ENCODE peak calls at places on chromosomes 7 and 10, in nine cellular contexts. J is PC-3, T is SK-N-SH, S is GM23248, U is neural progenitor cell, M is HCT116, O is MM.1S, N is GM23338, L is hepatocyte. R is an unnamed sample. For H3K4me1, the result is how much of the 10 kb centered on the place peaks cover.

GRCh38 chr10:31947144-31947926 is 18.7 kb upstream of the ARHGAP12 start:
- DNase-seq in L (peak), T (peak), N (no peak), M (peak), U (no peak), S (peak), O (no peak), J (peak), R (peak)

GRCh38 chr7:11835260-11835659 is 3.3 kb upstream of the THSD7A start:
- DNase-seq in N (peak), O (no peak), S (peak), T (peak), L (no peak), U (no peak), M (no peak), J (peak), R (no peak)

GRCh38 chr10:63115732-63116383 is 17.3 kb upstream of the NRBF2 start:
- DNase-seq in O (no peak), T (no peak), L (peak), U (peak), M (no peak), S (peak), N (no peak), J (peak), R (no peak)

GRCh38 chr7:141198191-141198958 is 124.5 kb downstream of the TMEM178B start:
- DNase-seq in S (no peak), M (no peak), T (peak), U (no peak), J (peak), L (no peak), O (no peak), N (no peak), R (no peak)

GRCh38 chr7:143901360-143901709 is 641 bp downstream of the TCAF1 start:
- DNase-seq in T (no peak), O (no peak), M (no peak), N (no peak), S (peak), U (no peak), L (peak), J (no peak), R (no peak)

GRCh38 chr7:54292171-54292925 is 249.8 kb upstream of the VSTM2A start:
- DNase-seq in S (no peak), N (peak), U (peak), T (no peak), O (no peak), M (no peak), J (no peak), L (no peak), R (no peak)

GRCh38 chr7:156823441-156823840 is 69.5 kb downstream of the LMBR1 start:
- DNase-seq in N (no peak), O (no peak), L (no peak), M (no peak), U (no peak), J (peak), T (no peak), S (peak), R (no peak)

GRCh38 chr10:95833038-95833673 is 74.6 kb upstream of the CC2D2B start:
- DNase-seq in N (no peak), T (no peak), L (no peak), M (no peak), S (no peak), J (no peak), O (no peak), U (no peak), R (no peak)

GRCh38 chr10:133336131-133337078 is at the start of gene CALY:
- DNase-seq in M (no peak), O (no peak), N (peak), U (peak), T (peak), J (no peak), L (no peak), S (peak), R (no peak)

GRCh38 chr10:12699756-12700556 is 301.6 kb downstream of the CCDC3 start:
- DNase-seq in O (no peak), U (no peak), T (no peak), S (peak), M (no peak), N (no peak), L (no peak), J (no peak), R (no peak)

GRCh38 chr10:90751107-90751997 is 106.5 kb downstream of the HTR7 start:
- DNase-seq in U (peak), O (peak), M (peak), T (peak), J (peak), L (peak), S (peak), N (peak), R (peak)

GRCh38 chr10:44752451-44753441 is 158.4 kb upstream of the TMEM72 start:
- DNase-seq in N (no peak), U (no peak), L (no peak), S (peak), M (no peak), O (no peak), J (peak), T (no peak), R (no peak)

GRCh38 chr10:102599565-102600327 is 44.5 kb upstream of the TRIM8 start:
- DNase-seq in J (no peak), U (no peak), N (no peak), O (no peak), L (peak), T (no peak), S (no peak), M (no peak), R (no peak)
- TF ChIP-seq EZH2phosphoT487 in J (no peak), U (no peak), N (no peak), O (no peak), L (no peak), T (no peak), S (no peak), M (no peak), R (no peak)

DNA sequence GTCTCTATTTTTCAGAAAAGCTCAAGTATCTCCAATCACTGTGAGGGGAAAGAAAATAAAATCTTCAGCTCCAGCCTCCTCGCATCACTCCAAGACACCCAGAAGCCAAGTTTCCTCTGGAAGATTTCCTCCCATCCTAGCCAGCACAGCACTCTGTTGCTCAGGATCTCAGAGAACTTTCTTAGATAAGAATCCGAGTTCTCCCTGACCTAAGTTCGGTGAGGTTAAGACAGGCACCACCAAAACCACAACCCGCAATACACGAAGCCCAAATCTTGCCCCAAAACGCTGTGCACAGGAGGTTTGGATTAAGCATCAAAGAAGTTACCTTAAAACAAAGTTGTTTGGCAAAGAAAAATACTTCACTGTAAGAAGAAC is 4.2 kb downstream of the FAM53B start:
- DNase-seq in L (peak), N (peak), M (no peak), J (no peak), S (no peak), O (no peak), U (no peak), T (no peak), R (no peak)
- H3K27ac ChIP-seq in L (peak), N (no peak), M (no peak), J (peak), S (peak), O (no peak), U (peak), T (no peak), R (peak)

DNA sequence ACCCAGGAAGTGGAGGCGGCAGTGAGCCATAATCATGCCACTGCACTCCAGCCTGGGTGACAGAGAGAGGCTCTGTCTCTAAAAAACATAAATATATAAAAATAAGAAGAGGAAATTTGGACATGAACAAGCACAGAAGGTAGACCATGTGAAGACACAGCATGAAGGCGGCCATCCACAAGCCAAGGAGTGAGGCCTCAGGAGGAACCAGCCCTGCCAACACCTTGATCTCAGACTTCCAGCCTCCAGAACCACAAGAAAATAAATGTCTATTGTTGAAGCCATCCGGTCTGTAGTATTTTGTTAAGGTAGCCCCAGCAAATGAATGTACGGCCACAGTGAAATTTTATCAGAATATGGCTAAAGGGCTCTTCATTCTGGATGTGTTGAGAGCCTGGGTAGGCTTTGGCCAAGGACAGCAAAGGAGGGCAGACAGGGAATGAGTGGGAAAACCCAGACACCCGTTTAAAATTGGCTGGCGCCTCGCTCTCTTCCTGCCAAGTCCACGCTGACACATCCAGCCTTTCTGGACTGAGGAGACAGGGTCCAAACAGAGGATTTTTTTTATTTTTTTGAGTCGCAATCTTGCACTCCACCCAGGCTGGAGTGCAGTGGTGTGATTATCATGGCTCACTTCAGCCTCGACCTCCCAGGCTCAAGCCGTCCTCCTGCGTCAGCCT is 13.0 kb upstream of the GRID2IP start:
- DNase-seq in L (no peak), M (no peak), U (no peak), S (peak), T (no peak), N (no peak), J (no peak), O (no peak), R (no peak)
- H3K4me1 ChIP-seq in L (under half), M (under half), U (under half), S (under half), T (under half), N (under half), J (under half), O (under half), R (under half)

DNA sequence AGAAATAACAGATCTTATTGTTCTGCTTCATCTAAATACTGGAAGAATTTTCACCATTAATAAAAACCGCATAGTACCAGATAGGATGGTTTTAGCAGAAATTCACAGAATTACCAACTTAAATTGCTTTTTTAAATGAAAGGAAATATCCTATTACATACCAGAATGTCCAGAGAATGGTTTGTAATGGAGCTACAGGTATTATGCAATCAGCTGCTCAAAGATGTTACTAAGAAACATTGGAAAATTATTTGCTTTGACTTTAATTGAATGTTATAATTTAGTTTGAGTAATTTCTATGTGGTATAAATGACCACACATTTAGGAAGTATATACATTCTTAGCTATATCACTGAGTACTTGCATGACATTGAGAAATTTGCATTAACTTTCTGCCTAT is 338.3 kb downstream of the ETV1 start:
- DNase-seq in S (no peak), N (no peak), U (no peak), M (no peak), J (no peak), T (no peak), L (no peak), O (no peak), R (no peak)
- TF ChIP-seq EZH2phosphoT487 in S (no peak), N (no peak), U (no peak), M (no peak), J (no peak), T (no peak), L (no peak), O (no peak), R (no peak)

R was measured in OCI-LY7.